ENCODE peak calls at places on chromosomes 1 and 21, in four cellular contexts. F is GM12878, R is K562, E is HepG2. Z is an unnamed sample. For H4K20me1, the result is how much of the 10 kb centered on the place peaks cover.

GRCh38 chr1:110282395-110282794 is 56.8 kb upstream of the RBM15 start:
- DNase-seq in F (no peak), R (no peak), E (no peak), Z (no peak)

GRCh38 chr1:168098534-168099313 is 38.0 kb downstream of the GPR161 start:
- DNase-seq in F (no peak), E (no peak), R (no peak), Z (no peak)

GRCh38 chr1:160646711-160647328 is at the start of gene SLAMF1:
- DNase-seq in R (no peak), E (no peak), F (peak), Z (no peak)

GRCh38 chr1:184387069-184387870 is 441 bp downstream of the C1orf21 start:
- DNase-seq in F (no peak), R (no peak), E (no peak), Z (peak)

GRCh38 chr1:6210606-6211355 is 4.9 kb downstream of the RNF207 start:
- DNase-seq in R (no peak), E (no peak), F (no peak), Z (no peak)

GRCh38 chr1:209389258-209389657 is 194.3 kb upstream of the CAMK1G start:
- DNase-seq in E (no peak), F (no peak), R (no peak), Z (no peak)

GRCh38 chr1:205719762-205720161 is 30.2 kb downstream of the NUCKS1 start:
- DNase-seq in E (no peak), F (no peak), R (no peak), Z (no peak)

GRCh38 chr1:46528297-46528955 is 23.0 kb downstream of the KNCN start:
- DNase-seq in E (no peak), F (no peak), R (peak), Z (peak)

GRCh38 chr1:12345350-12346217 is 115.8 kb downstream of the VPS13D start:
- DNase-seq in R (no peak), E (no peak), F (peak), Z (no peak)

GRCh38 chr1:159171688-159172501 is 480 bp downstream of the CADM3 start:
- DNase-seq in R (no peak), E (no peak), F (no peak), Z (peak)

GRCh38 chr1:189274267-189274666 is 1203.4 kb downstream of the BRINP3 start:
- DNase-seq in R (no peak), E (no peak), F (no peak), Z (no peak)

GRCh38 chr1:161021168-161021958 is 411 bp upstream of the F11R start:
- DNase-seq in E (peak), F (peak), R (peak), Z (peak)

GRCh38 chr1:63321788-63322247 is 549 bp upstream of the FOXD3 start:
- DNase-seq in E (no peak), F (no peak), R (no peak), Z (peak)

GRCh38 chr1:48216276-48216675 is 6.2 kb upstream of the SLC5A9 start:
- DNase-seq in R (no peak), E (no peak), F (no peak), Z (no peak)

GRCh38 chr21:35528109-35529042 is 479.3 kb upstream of the RUNX1 start:
- DNase-seq in R (peak), F (no peak), E (no peak), Z (no peak)

GRCh38 chr1:234617986-234618725 is 8.2 kb upstream of the IRF2BP2 start:
- DNase-seq in E (peak), R (no peak), F (no peak), Z (peak)

GRCh38 chr1:64514197-64514765 is 44.4 kb downstream of the CACHD1 start:
- DNase-seq in F (no peak), R (no peak), E (no peak), Z (no peak)

GRCh38 chr1:3180915-3181314 is 111.9 kb downstream of the PRDM16 start:
- DNase-seq in R (no peak), F (no peak), E (no peak), Z (no peak)

GRCh38 chr1:207218512-207219352 is 102.7 kb upstream of the CD55 start:
- DNase-seq in R (peak), E (no peak), F (no peak), Z (no peak)

GRCh38 chr1:58586296-58586695 is 9.2 kb upstream of the TACSTD2 start:
- DNase-seq in R (no peak), E (no peak), F (no peak), Z (no peak)

GRCh38 chr1:224669400-224669799 is 53.3 kb downstream of the CNIH3 start:
- DNase-seq in F (no peak), E (no peak), R (no peak), Z (no peak)

GRCh38 chr1:224666911-224667310 is 50.8 kb downstream of the CNIH3 start:
- DNase-seq in R (no peak), E (no peak), F (no peak), Z (no peak)

GRCh38 chr1:224668991-224669390 is 52.9 kb downstream of the CNIH3 start:
- DNase-seq in F (no peak), E (no peak), R (no peak), Z (no peak)

GRCh38 chr1:224673161-224673560 is 57.0 kb downstream of the CNIH3 start:
- DNase-seq in R (no peak), F (no peak), E (no peak), Z (no peak)

DNA sequence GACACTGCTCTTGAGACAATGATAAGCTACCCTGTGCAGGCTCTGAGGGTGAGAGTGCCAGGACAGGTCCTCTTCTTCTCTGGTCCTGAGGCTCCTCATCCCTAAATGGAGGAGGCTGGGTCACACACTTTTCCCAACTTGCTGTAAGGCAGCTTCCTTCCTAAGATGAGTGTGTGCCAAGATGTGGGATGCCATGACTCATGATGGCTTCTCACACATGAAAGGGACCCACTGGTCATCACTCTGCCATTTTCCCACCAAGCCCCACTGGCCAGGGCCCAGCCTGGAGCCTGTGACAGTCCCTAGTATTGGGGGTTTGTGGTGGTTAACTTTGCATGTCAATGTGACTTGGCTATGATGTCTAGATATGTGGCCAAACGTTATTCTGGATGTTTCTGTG is 54.4 kb downstream of the CNIH3 start:
- DNase-seq in E (no peak), R (no peak), F (no peak), Z (no peak)
- H4K20me1 ChIP-seq in E (under half), R (under half), F (under half), Z (under half)

GRCh38 chr21:32770514-32771133 is 931 bp downstream of the PAXBP1 start:
- DNase-seq in E (peak), F (no peak), R (peak), Z (no peak)
- TF ChIP-seq REST in E (no peak), F (no peak), R (no peak), Z (no peak)

GRCh38 chr1:59595774-59596173 is 219.0 kb upstream of the HOOK1 start:
- DNase-seq in E (no peak), R (no peak), F (no peak), Z (no peak)
- TF ChIP-seq CREB1 in E (no peak), R (no peak), F (no peak), Z (no peak)

GRCh38 chr1:32023351-32023750 is 9.7 kb downstream of the KHDRBS1 start:
- DNase-seq in E (no peak), R (no peak), F (no peak), Z (no peak)

GRCh38 chr1:32020338-32020737 is 6.7 kb downstream of the KHDRBS1 start:
- DNase-seq in F (no peak), R (no peak), E (no peak), Z (no peak)

GRCh38 chr1:32028746-32029145 is 15.1 kb downstream of the KHDRBS1 start:
- DNase-seq in E (no peak), F (no peak), R (no peak), Z (no peak)

DNA sequence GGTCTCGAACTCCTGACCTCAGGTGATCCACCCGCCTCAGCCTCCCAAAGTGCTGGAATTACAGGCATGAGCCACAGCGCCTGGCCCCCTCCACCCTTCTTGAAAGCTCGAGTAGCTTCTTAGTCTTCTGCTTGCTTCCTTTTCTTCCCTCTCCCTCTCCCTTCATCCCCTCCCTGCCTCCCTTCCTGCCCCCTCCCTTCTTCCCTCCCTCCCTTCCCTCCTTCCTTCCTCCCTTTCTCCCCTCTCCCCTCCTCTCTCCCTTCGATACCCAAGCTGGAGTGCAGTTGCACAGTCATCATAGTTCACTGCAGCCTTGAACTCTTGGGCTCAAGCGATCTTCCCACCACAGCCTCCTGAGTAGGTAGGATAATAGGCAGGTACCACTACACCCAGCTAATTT is 11.8 kb downstream of the KHDRBS1 start:
- DNase-seq in E (no peak), F (no peak), R (peak), Z (no peak)
- H4K20me1 ChIP-seq in E (under half), F (under half), R (under half), Z (half or more)

GRCh38 chr1:20237646-20238045 is 51.3 kb upstream of the PLA2G2C start:
- DNase-seq in F (no peak), E (no peak), R (no peak), Z (no peak)

GRCh38 chr1:20233394-20233793 is 47.1 kb upstream of the PLA2G2C start:
- DNase-seq in E (peak), F (no peak), R (peak), Z (peak)

GRCh38 chr1:20229191-20229590 is 42.9 kb upstream of the PLA2G2C start:
- DNase-seq in F (no peak), E (no peak), R (no peak), Z (no peak)

GRCh38 chr1:20234761-20235540 is 48.6 kb upstream of the PLA2G2C start:
- DNase-seq in F (no peak), E (no peak), R (no peak), Z (no peak)

GRCh38 chr1:20233866-20234265 is 47.5 kb upstream of the PLA2G2C start:
- DNase-seq in R (no peak), E (no peak), F (no peak), Z (no peak)
- TF ChIP-seq REST in R (no peak), E (no peak), F (no peak), Z (no peak)

GRCh38 chr1:11316701-11317100 is 43.7 kb downstream of the UBIAD1 start:
- DNase-seq in E (no peak), F (no peak), R (no peak), Z (no peak)
- TF ChIP-seq CREB1 in E (no peak), F (no peak), R (no peak), Z (no peak)

GRCh38 chr1:21160263-21160662 is 16.4 kb downstream of the EIF4G3 start:
- DNase-seq in F (no peak), R (no peak), E (no peak), Z (no peak)

GRCh38 chr1:21165076-21165475 is 11.6 kb downstream of the EIF4G3 start:
- DNase-seq in E (no peak), F (no peak), R (no peak), Z (no peak)

GRCh38 chr1:21164266-21164665 is 12.4 kb downstream of the EIF4G3 start:
- DNase-seq in F (no peak), R (no peak), E (no peak), Z (no peak)

GRCh38 chr1:21161842-21162241 is 14.9 kb downstream of the EIF4G3 start:
- DNase-seq in F (no peak), E (no peak), R (no peak), Z (no peak)

DNA sequence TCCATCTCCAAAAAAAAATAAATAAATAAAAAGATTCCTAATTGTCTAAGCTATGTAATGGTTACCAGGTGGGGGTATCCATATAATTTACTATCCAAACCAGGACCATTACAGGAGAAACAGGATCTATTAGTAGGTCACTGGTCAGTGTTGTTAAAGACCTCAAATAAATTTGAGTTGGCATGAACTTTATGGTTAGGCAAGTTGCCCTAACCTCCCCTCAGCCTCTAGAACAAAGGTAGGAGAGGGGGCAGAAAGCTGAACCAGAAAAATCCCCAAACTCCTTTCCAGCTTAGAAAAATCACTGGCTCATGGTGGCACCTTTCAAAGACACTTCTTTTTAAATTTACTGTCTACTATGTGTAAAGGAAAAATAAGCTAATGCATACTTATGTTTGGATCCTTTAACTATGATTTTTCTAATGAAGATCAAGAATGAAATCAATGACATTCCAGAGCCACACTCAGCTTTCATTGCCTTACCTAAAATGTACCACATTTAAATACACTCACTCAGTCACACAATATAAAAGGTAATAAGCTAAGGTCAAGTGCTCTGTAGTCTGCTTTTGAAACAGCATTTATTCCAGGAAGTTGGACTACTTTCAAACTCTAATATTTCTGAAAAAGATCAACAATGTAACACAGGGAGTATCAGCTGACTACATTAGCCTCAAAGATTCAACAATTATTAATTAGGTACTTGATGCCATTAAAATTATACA is 13.8 kb downstream of the EIF4G3 start:
- DNase-seq in E (no peak), R (no peak), F (no peak), Z (no peak)
- H4K20me1 ChIP-seq in E (under half), R (under half), F (under half), Z (half or more)

DNA sequence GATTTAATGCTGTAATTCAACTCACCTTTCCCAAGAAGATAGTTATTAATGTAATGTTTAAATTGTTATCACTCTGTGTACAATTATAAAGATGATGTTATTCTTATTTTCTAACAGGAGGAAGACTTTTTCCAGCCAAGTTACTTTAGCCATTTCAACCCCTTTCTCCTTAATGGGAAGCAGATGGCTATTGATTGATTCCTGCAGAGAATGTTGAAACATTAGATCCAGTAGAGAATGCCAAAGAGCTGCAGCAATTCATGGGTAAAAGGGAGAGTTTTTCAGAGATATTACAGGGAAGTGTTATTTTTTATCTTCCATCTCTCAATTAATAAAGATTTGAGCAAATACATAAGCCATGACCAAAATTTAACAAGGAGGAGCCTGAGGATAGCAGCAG is 17.7 kb upstream of the CLDN8 start:
- DNase-seq in E (no peak), F (no peak), R (no peak), Z (no peak)
- TF ChIP-seq REST in E (no peak), F (no peak), R (no peak), Z (no peak)

Z was measured in GM23338.